ENCODE peak calls at places on chromosomes 2 and 18, in five cellular contexts. Y is GM23248, P is mesenchymal stem cell, F is K562, E is astrocyte. L is an unnamed sample. For H3K4me1, the result is how much of the 10 kb centered on the place peaks cover.

GRCh38 chr2:9342659-9343058 is 80.7 kb downstream of the ITGB1BP1 start:
- DNase-seq in Y (no peak), P (no peak), F (no peak), E (no peak), L (no peak)

GRCh38 chr2:99337931-99338580 is 867 bp downstream of the EIF5B start:
- DNase-seq in Y (peak), P (peak), F (no peak), E (peak), L (no peak)

GRCh38 chr2:26477911-26478253 is at the start of gene OTOF:
- DNase-seq in Y (peak), P (peak), F (no peak), E (peak), L (peak)

GRCh38 chr2:105590780-105591660 is 153.7 kb upstream of the NCK2 start:
- DNase-seq in Y (no peak), P (no peak), F (no peak), E (no peak), L (no peak)

GRCh38 chr2:30765876-30766470 is 41.3 kb downstream of the CAPN13 start:
- DNase-seq in Y (no peak), P (no peak), F (no peak), E (no peak), L (no peak)

GRCh38 chr18:55448390-55448789 is 139.6 kb downstream of the TCF4 start:
- DNase-seq in Y (no peak), P (no peak), F (no peak), E (no peak), L (no peak)

GRCh38 chr2:141015339-141016047 is 1115.3 kb downstream of the LRP1B start:
- DNase-seq in Y (no peak), P (no peak), F (no peak), E (peak), L (no peak)

GRCh38 chr18:77042583-77042982 is 90.0 kb downstream of the MBP start:
- DNase-seq in Y (no peak), P (no peak), F (no peak), E (no peak), L (no peak)

GRCh38 chr2:171553858-171554257 is 31.6 kb downstream of the CYBRD1 start:
- DNase-seq in Y (no peak), P (no peak), F (peak), E (no peak), L (no peak)

GRCh38 chr18:400466-400865 is 100.0 kb downstream of the COLEC12 start:
- DNase-seq in Y (peak), P (peak), F (no peak), E (peak), L (no peak)

GRCh38 chr2:46684661-46685060 is 205.3 kb downstream of the TMEM247 start:
- DNase-seq in Y (no peak), P (no peak), F (no peak), E (no peak), L (no peak)

GRCh38 chr2:67309281-67309680 is 87.9 kb upstream of the ETAA1 start:
- DNase-seq in Y (peak), P (peak), F (no peak), E (no peak), L (no peak)

GRCh38 chr18:80241919-80242777 is 5.2 kb downstream of the PARD6G start:
- DNase-seq in Y (no peak), P (no peak), F (no peak), E (no peak), L (no peak)

GRCh38 chr2:37784071-37784758 is 112.8 kb upstream of the CDC42EP3 start:
- DNase-seq in Y (no peak), P (no peak), F (no peak), E (no peak), L (no peak)

GRCh38 chr2:45851576-45852304 is 200.3 kb downstream of the PRKCE start:
- DNase-seq in Y (peak), P (peak), F (no peak), E (peak), L (no peak)

GRCh38 chr2:29878898-29879297 is 42.5 kb downstream of the ALK start:
- DNase-seq in Y (peak), P (no peak), F (no peak), E (peak), L (no peak)

GRCh38 chr2:15614545-15615309 is 23.1 kb downstream of the DDX1 start:
- DNase-seq in Y (peak), P (peak), F (no peak), E (no peak), L (no peak)

GRCh38 chr18:3806656-3807055 is 356.7 kb downstream of the TGIF1 start:
- DNase-seq in Y (no peak), P (no peak), F (no peak), E (no peak), L (no peak)

GRCh38 chr2:221042926-221043325 is 529.2 kb downstream of the EPHA4 start:
- DNase-seq in Y (peak), P (no peak), F (no peak), E (peak), L (no peak)

GRCh38 chr2:122988395-122989221 is 1036.5 kb upstream of the CNTNAP5 start:
- DNase-seq in Y (no peak), P (no peak), F (no peak), E (no peak), L (peak)

GRCh38 chr2:71517851-71518250 is 64.5 kb downstream of the DYSF start:
- DNase-seq in Y (no peak), P (no peak), F (no peak), E (no peak), L (no peak)

GRCh38 chr2:201262718-201263117 is 2.4 kb downstream of the CASP8 start:
- DNase-seq in Y (no peak), P (no peak), F (no peak), E (no peak), L (no peak)

GRCh38 chr2:157785200-157785599 is 90.9 kb downstream of the ACVR1 start:
- DNase-seq in Y (peak), P (peak), F (no peak), E (peak), L (no peak)

GRCh38 chr18:75854808-75855207 is 427.3 kb upstream of the SMIM21 start:
- DNase-seq in Y (no peak), P (no peak), F (no peak), E (no peak), L (no peak)

GRCh38 chr2:15943378-15943851 is 3.1 kb downstream of the MYCN start:
- DNase-seq in Y (no peak), P (peak), F (peak), E (no peak), L (no peak)

GRCh38 chr18:33579868-33580205 is 1.8 kb downstream of the ASXL3 start:
- DNase-seq in Y (no peak), P (no peak), F (no peak), E (no peak), L (no peak)

GRCh38 chr2:229780856-229781773 is 66.8 kb upstream of the DNER start:
- DNase-seq in Y (peak), P (peak), F (peak), E (peak), L (no peak)

GRCh38 chr2:138777996-138778395 is 2.2 kb downstream of the NXPH2 start:
- DNase-seq in Y (no peak), P (peak), F (no peak), E (peak), L (no peak)

GRCh38 chr2:21263622-21264021 is 139.9 kb downstream of the TDRD15 start:
- DNase-seq in Y (no peak), P (no peak), F (no peak), E (no peak), L (no peak)

GRCh38 chr2:24972315-24972958 is 682 bp upstream of the DNAJC27 start:
- DNase-seq in Y (peak), P (peak), F (no peak), E (no peak), L (no peak)

GRCh38 chr18:62294073-62294472 is 31.0 kb upstream of the TNFRSF11A start:
- DNase-seq in Y (no peak), P (no peak), F (no peak), E (no peak), L (no peak)

GRCh38 chr2:230925443-230925878 is 419 bp upstream of the GPR55 start:
- DNase-seq in Y (no peak), P (no peak), F (no peak), E (no peak), L (no peak)

GRCh38 chr2:29215073-29215472 is 99.9 kb downstream of the CLIP4 start:
- DNase-seq in Y (no peak), P (no peak), F (no peak), E (no peak), L (no peak)

GRCh38 chr2:159126653-159127052 is 158.2 kb downstream of the TANC1 start:
- DNase-seq in Y (peak), P (peak), F (no peak), E (peak), L (no peak)

GRCh38 chr2:159130302-159130701 is 156.2 kb downstream of the WDSUB1 start:
- DNase-seq in Y (no peak), P (no peak), F (peak), E (peak), L (no peak)

GRCh38 chr2:159129807-159130206 is 156.7 kb downstream of the WDSUB1 start:
- DNase-seq in Y (no peak), P (no peak), F (no peak), E (no peak), L (peak)

GRCh38 chr2:159129301-159129700 is 157.2 kb downstream of the WDSUB1 start:
- DNase-seq in Y (no peak), P (no peak), F (no peak), E (no peak), L (no peak)

DNA sequence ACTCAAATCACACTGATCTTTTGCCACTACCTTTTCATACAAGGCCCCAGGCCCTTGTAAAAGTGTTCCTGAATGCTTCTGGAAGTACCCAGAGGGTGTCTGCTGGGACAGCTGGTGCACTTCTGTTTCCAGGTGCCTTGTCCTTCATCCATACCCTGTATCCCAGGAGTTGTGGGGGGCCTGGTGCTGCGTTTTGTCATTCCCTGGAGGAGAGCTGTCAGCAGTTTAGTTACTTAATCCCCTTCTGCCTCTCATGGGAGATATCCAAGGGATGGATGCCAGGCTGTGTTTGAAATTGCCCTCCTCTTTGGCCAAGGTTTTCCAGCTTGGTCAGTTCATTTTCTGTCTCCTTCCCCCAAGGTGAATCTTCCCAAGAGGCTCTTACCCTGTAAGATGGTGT is 158.3 kb downstream of the WDSUB1 start:
- DNase-seq in Y (no peak), P (no peak), F (no peak), E (no peak), L (no peak)
- H3K4me1 ChIP-seq in Y (half or more), P (under half), F (under half), E (half or more), L (under half)

GRCh38 chr2:232683368-232683767 is 13.8 kb upstream of the GIGYF2 start:
- DNase-seq in Y (no peak), P (peak), F (no peak), E (no peak), L (no peak)
- H3K9ac ChIP-seq in Y (no peak), P (no peak), F (no peak), E (no peak), L (no peak)

GRCh38 chr2:3518496-3519254 is 656 bp downstream of the ADI1 start:
- DNase-seq in Y (peak), P (peak), F (peak), E (peak), L (peak)

GRCh38 chr2:3516831-3517230 is 2.5 kb downstream of the ADI1 start:
- DNase-seq in Y (no peak), P (no peak), F (no peak), E (no peak), L (no peak)

GRCh38 chr2:3520591-3520990 is 1.3 kb upstream of the ADI1 start:
- DNase-seq in Y (no peak), P (no peak), F (no peak), E (no peak), L (no peak)

GRCh38 chr2:3519255-3520190 is at the start of gene ADI1:
- DNase-seq in Y (peak), P (peak), F (peak), E (peak), L (peak)

GRCh38 chr2:3517948-3518495 is 1.3 kb downstream of the ADI1 start:
- DNase-seq in Y (no peak), P (no peak), F (no peak), E (no peak), L (no peak)
- H3K4me1 ChIP-seq in Y (under half), P (under half), F (under half), E (under half), L (under half)

GRCh38 chr2:179049546-179050311 is at the start of gene CCDC141:
- DNase-seq in Y (no peak), P (peak), F (no peak), E (no peak), L (no peak)
- H3K9ac ChIP-seq in Y (no peak), P (no peak), F (no peak), E (no peak), L (no peak)

GRCh38 chr2:18412980-18413793 is 147.3 kb downstream of the RDH14 start:
- DNase-seq in Y (peak), P (peak), F (no peak), E (peak), L (no peak)
- H3K4me1 ChIP-seq in Y (under half), P (under half), F (under half), E (under half), L (under half)

GRCh38 chr2:3222636-3223035 is 155.0 kb downstream of the EIPR1 start:
- DNase-seq in Y (no peak), P (no peak), F (no peak), E (no peak), L (no peak)

GRCh38 chr2:3219536-3219935 is 158.1 kb downstream of the EIPR1 start:
- DNase-seq in Y (no peak), P (no peak), F (no peak), E (no peak), L (no peak)

GRCh38 chr2:3224681-3225080 is 152.9 kb downstream of the EIPR1 start:
- DNase-seq in Y (no peak), P (no peak), F (no peak), E (no peak), L (no peak)

GRCh38 chr2:3217646-3218045 is 160.0 kb downstream of the EIPR1 start:
- DNase-seq in Y (no peak), P (no peak), F (no peak), E (no peak), L (no peak)

DNA sequence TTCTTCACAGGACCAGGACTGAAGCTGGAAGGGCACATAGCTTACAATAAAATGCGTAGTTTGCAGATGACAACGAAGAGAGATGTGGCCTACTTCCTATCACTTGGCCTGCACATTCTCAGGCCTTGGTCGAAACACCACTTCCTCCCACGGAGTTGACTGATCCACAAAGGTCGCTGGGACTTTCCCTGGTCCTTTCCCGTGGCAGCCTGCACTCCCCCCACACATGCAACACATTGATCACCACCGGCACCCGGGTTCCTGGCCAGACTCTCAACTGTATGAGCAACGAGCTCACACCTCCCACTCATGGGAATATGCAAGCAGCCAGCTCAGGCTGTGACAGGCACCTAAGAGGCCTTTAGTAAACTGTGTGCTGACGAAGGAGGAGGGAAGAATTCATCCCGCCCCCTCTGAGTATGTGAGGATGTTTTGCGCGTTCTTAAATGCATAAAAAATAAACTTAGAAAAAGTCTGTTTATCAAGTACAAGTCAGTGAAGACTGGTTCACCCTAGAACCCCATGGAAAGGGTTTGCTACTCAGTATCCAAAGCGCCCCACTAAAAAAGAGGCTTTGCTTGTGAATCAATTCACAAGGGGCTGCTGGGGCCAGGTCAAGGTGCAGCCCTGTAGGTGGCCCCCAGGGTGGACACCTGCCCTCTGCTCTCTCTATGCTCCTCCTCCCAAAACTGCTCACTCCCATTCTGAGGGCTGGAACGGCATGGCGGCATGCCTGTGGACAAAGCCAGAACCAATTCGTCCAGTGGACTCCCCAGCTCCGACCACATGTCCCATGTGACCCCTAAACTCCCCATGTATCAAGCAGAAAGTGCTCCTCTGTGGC is 154.3 kb downstream of the EIPR1 start:
- DNase-seq in Y (peak), P (no peak), F (no peak), E (peak), L (no peak)
- H3K9ac ChIP-seq in Y (no peak), P (no peak), F (no peak), E (no peak), L (no peak)

GRCh38 chr2:143525536-143525935 is 396.3 kb downstream of the ARHGAP15 start:
- DNase-seq in Y (no peak), P (peak), F (no peak), E (no peak), L (no peak)
- H3K4me1 ChIP-seq in Y (under half), P (under half), F (under half), E (under half), L (under half)